ENCODE peak calls at places on chromosomes 3 and 15, in eight cellular contexts. V, U, H, G, M, I, N and A are unnamed samples.

GRCh38 chr3:146218880-146219866 is 31.7 kb downstream of the PLSCR4 start:
- DNase-seq in V (no peak), U (peak; percentile 33), H (peak; percentile 62), G (peak; percentile 46), M (peak; percentile 31), I (peak; percentile 28), N (no peak), A (peak; percentile 66)

GRCh38 chr3:172210355-172210754 is 171.0 kb downstream of the FNDC3B start:
- DNase-seq in V (no peak), U (no peak), H (no peak), G (no peak), M (no peak), I (no peak), N (peak; percentile 79), A (no peak)

GRCh38 chr3:182792901-182793662 is at the start of gene ATP11B:
- DNase-seq in V (peak; percentile 78), U (peak; percentile 77), H (peak; percentile 61), G (peak; percentile 90), M (peak; percentile 77), I (peak; percentile 94), N (peak; percentile 83), A (peak; percentile 70)

GRCh38 chr3:32136703-32137102 is 30.3 kb downstream of the GPD1L start:
- DNase-seq in V (no peak), U (no peak), H (no peak), G (no peak), M (no peak), I (no peak), N (no peak), A (no peak)

GRCh38 chr3:71317749-71318458 is 265.6 kb downstream of the FOXP1 start:
- DNase-seq in V (no peak), U (no peak), H (no peak), G (no peak), M (no peak), I (no peak), N (no peak), A (no peak)

GRCh38 chr15:73941449-73941848 is 15.2 kb downstream of the LOXL1 start:
- DNase-seq in V (peak; percentile 1), U (no peak), H (no peak), G (no peak), M (no peak), I (no peak), N (no peak), A (no peak)

GRCh38 chr15:75455982-75456531 is 4.6 kb upstream of the SIN3A start:
- DNase-seq in V (no peak), U (no peak), H (peak; percentile 63), G (peak; percentile 58), M (peak; percentile 40), I (peak; percentile 53), N (peak; percentile 86), A (peak; percentile 52)

GRCh38 chr15:32957219-32957618 is 237.3 kb downstream of the FMN1 start:
- DNase-seq in V (no peak), U (no peak), H (peak; percentile 2), G (no peak), M (no peak), I (no peak), N (no peak), A (no peak)

GRCh38 chr15:77002954-77003912 is 8.3 kb downstream of the PSTPIP1 start:
- DNase-seq in V (peak; percentile 44), U (peak; percentile 62), H (no peak), G (no peak), M (peak; percentile 67), I (peak; percentile 69), N (no peak), A (no peak)

GRCh38 chr3:46905191-46905560 is 27.7 kb downstream of the PTH1R start:
- DNase-seq in V (no peak), U (no peak), H (no peak), G (no peak), M (no peak), I (no peak), N (no peak), A (no peak)